ENCODE peak calls at places on chromosomes 16 and 17, in six cellular contexts. P is GM12878, I is HepG2, D is HCT116, C is K562, W is H1. O is an unnamed sample.

GRCh38 chr17:74677558-74678466 is 34.9 kb downstream of the CD300LF start:
- DNase-seq in P (no peak), I (no peak), D (no peak), C (no peak), W (no peak), O (no peak)

GRCh38 chr16:65212240-65212639 is 90.4 kb upstream of the CDH11 start:
- DNase-seq in P (no peak), I (no peak), D (no peak), C (no peak), W (no peak), O (no peak)

GRCh38 chr17:58691701-58692238 is at the start of gene TEX14:
- DNase-seq in P (no peak), I (no peak), D (no peak), C (peak), W (no peak), O (no peak)

GRCh38 chr17:8643855-8644506 is 13.5 kb upstream of the MYH10 start:
- DNase-seq in P (no peak), I (peak), D (no peak), C (no peak), W (no peak), O (no peak)

GRCh38 chr17:45129940-45130639 is 2.2 kb downstream of the PLCD3 start:
- DNase-seq in P (no peak), I (peak), D (no peak), C (no peak), W (peak), O (no peak)

GRCh38 chr16:27628216-27628945 is 78.4 kb downstream of the KATNIP start:
- DNase-seq in P (no peak), I (no peak), D (no peak), C (no peak), W (no peak), O (peak)

GRCh38 chr16:67892899-67893790 is at the start of gene PSKH1:
- DNase-seq in P (peak), I (peak), D (peak), C (peak), W (peak), O (peak)

GRCh38 chr17:64507418-64507766 is 615 bp downstream of the CEP95 start:
- DNase-seq in P (no peak), I (peak), D (no peak), C (no peak), W (no peak), O (no peak)

GRCh38 chr17:31596382-31597323 is 205.2 kb downstream of the RAB11FIP4 start:
- DNase-seq in P (peak), I (peak), D (peak), C (no peak), W (no peak), O (no peak)

GRCh38 chr17:70172449-70172848 is 3.1 kb downstream of the KCNJ2 start:
- DNase-seq in P (no peak), I (no peak), D (no peak), C (no peak), W (no peak), O (no peak)

GRCh38 chr17:68491381-68491849 is 20.8 kb upstream of the PRKAR1A start:
- DNase-seq in P (no peak), I (no peak), D (no peak), C (no peak), W (no peak), O (no peak)

GRCh38 chr17:56819030-56819429 is 14.7 kb downstream of the C17orf67 start:
- DNase-seq in P (no peak), I (no peak), D (no peak), C (no peak), W (no peak), O (no peak)

GRCh38 chr16:27982184-27982583 is 81.3 kb downstream of the GSG1L start:
- DNase-seq in P (no peak), I (no peak), D (peak), C (peak), W (no peak), O (no peak)

GRCh38 chr17:9240659-9241370 is 219.5 kb downstream of the NTN1 start:
- DNase-seq in P (no peak), I (peak), D (no peak), C (peak), W (no peak), O (peak)

GRCh38 chr16:28951410-28951943 is 740 bp downstream of the NFATC2IP start:
- DNase-seq in P (no peak), I (no peak), D (no peak), C (no peak), W (no peak), O (peak)

GRCh38 chr17:1324201-1324750 is 44.8 kb downstream of the TRARG1 start:
- DNase-seq in P (no peak), I (no peak), D (no peak), C (peak), W (no peak), O (no peak)

GRCh38 chr17:41523787-41524186 is 4.3 kb downstream of the KRT19 start:
- DNase-seq in P (no peak), I (no peak), D (peak), C (no peak), W (no peak), O (no peak)

GRCh38 chr16:70684146-70685060 is 1.4 kb downstream of the MTSS2 start:
- DNase-seq in P (no peak), I (no peak), D (no peak), C (no peak), W (no peak), O (no peak)

GRCh38 chr17:14833201-14833773 is 431.8 kb downstream of the PMP22 start:
- DNase-seq in P (no peak), I (no peak), D (no peak), C (no peak), W (no peak), O (no peak)

GRCh38 chr17:31310260-31310659 is 3.6 kb downstream of the EVI2B start:
- DNase-seq in P (no peak), I (no peak), D (no peak), C (no peak), W (no peak), O (no peak)

GRCh38 chr16:65315004-65315398 is 193.1 kb upstream of the CDH11 start:
- DNase-seq in P (no peak), I (no peak), D (no peak), C (no peak), W (no peak), O (no peak)

GRCh38 chr17:63480826-63481487 is 4.1 kb downstream of the ACE start:
- DNase-seq in P (no peak), I (no peak), D (no peak), C (no peak), W (no peak), O (no peak)
- TF ChIP-seq ATF3 in P (no peak), I (no peak), D (no peak), C (no peak), W (no peak), O (no peak)

DNA sequence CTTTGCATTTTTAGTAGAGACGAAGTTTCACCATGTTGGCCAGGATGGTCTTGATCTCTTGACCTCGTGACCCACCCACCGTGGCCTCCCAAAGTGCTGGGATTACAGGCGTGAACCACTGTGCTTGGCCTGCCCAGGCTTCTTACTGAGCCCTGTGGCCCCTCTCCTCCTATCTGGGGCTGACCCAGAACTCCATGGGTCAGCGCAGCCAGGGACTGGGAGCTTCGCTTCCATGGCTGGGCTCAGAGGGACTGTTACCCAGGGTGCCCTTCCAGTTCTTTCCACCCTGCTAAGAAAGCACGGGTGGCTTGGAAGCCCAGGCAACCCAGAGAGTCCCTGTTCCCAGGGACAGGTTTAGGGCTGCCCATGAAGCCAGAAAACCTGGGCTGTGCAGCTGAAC is 28.2 kb downstream of the SHISA6 start:
- DNase-seq in P (no peak), I (no peak), D (no peak), C (no peak), W (no peak), O (no peak)
- TF ChIP-seq ATF3 in P (no peak), I (no peak), D (no peak), C (no peak), W (no peak), O (no peak)

GRCh38 chr17:42544874-42545283 is 7.8 kb upstream of the HSD17B1 start:
- DNase-seq in P (no peak), I (peak), D (no peak), C (no peak), W (no peak), O (no peak)

GRCh38 chr17:42548993-42549755 is 3.5 kb upstream of the HSD17B1 start:
- DNase-seq in P (no peak), I (no peak), D (no peak), C (no peak), W (no peak), O (no peak)

GRCh38 chr17:42547001-42547461 is 5.7 kb upstream of the HSD17B1 start:
- DNase-seq in P (no peak), I (no peak), D (no peak), C (no peak), W (no peak), O (no peak)

GRCh38 chr17:42547698-42548069 is 5.0 kb upstream of the HSD17B1 start:
- DNase-seq in P (no peak), I (no peak), D (no peak), C (no peak), W (no peak), O (no peak)

GRCh38 chr17:42548070-42548837 is 4.5 kb upstream of the HSD17B1 start:
- DNase-seq in P (no peak), I (no peak), D (no peak), C (no peak), W (peak), O (peak)
- TF ChIP-seq ATF3 in P (no peak), I (no peak), D (no peak), C (no peak), W (no peak), O (no peak)

DNA sequence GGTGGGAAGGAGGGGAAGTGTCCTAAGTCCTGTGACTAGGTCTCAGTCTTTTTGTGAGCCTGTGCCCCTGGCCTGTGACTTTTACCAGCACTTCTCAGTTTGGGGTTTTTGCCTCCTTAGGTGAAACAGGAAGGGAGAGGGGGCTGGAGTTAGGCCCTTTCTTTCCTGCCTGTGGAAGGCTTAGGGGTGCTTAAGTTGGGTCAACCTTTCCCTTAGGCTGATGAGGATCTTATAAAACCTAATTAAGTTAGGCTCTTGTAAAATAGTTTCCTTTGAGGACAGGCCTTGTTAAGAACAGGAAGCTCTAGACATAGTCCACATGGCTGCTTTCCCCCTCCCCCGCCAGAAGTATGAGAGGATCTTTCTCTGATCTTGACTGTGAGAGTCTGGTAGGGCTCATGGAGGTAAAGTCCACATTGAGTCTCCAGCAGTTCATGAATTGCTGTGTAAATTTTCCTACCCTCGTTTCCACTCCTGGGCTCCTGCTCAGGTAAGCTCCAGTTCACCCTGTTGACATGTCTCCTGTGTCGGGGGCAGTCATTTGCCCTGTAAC is 17.0 kb upstream of the DNASE1 start:
- DNase-seq in P (no peak), I (peak), D (no peak), C (peak), W (no peak), O (no peak)
- TF ChIP-seq ATF3 in P (no peak), I (no peak), D (no peak), C (no peak), W (no peak), O (no peak)

GRCh38 chr16:75096730-75097129 is 19.9 kb downstream of the LDHD start:
- DNase-seq in P (no peak), I (no peak), D (peak), C (peak), W (peak), O (peak)
- TF ChIP-seq ATF3 in P (no peak), I (no peak), D (no peak), C (no peak), W (no peak), O (no peak)